ENCODE peak calls at places on chromosomes 1 and 21, in eight cellular contexts. Q is IMR-90, S is fibroblast of mammary gland, F is mesothelial cell of epicardium, Z is GM20000, T is suprapubic skin, G is fibroblast of the aortic adventitia, X is lower leg skin. J is an unnamed sample.

GRCh38 chr1:43388613-43389012 is 987 bp downstream of the MED8 start:
- DNase-seq in Q (no peak), X (no peak), T (no peak), F (no peak), Z (no peak), G (no peak), S (no peak), J (no peak)

GRCh38 chr1:91018006-91018405 is 3.8 kb downstream of the ZNF644 start:
- DNase-seq in T (no peak), X (no peak), Z (peak), Q (no peak), S (peak), F (no peak), G (peak), J (no peak)

GRCh38 chr1:117179471-117179870 is 31.3 kb downstream of the VTCN1 start:
- DNase-seq in X (no peak), F (no peak), Q (no peak), T (no peak), Z (no peak), S (no peak), G (no peak), J (no peak)

GRCh38 chr1:67685558-67686271 is 714 bp downstream of the GADD45A start:
- DNase-seq in S (peak), Z (peak), T (peak), G (peak), F (peak), Q (no peak), X (peak), J (no peak)

GRCh38 chr1:222654849-222655248 is 37.0 kb downstream of the MIA3 start:
- DNase-seq in S (peak), Q (no peak), Z (peak), T (no peak), F (no peak), X (no peak), G (peak), J (no peak)

GRCh38 chr1:57131701-57132394 is 166.0 kb upstream of the C8B start:
- DNase-seq in Z (no peak), Q (peak), S (peak), T (no peak), G (peak), F (no peak), X (no peak), J (no peak)

GRCh38 chr21:34580181-34580700 is 34.7 kb downstream of the RCAN1 start:
- DNase-seq in X (peak), T (no peak), G (peak), S (peak), Q (no peak), F (no peak), Z (no peak), J (peak)

GRCh38 chr21:26332873-26333272 is 162.3 kb upstream of the APP start:
- DNase-seq in X (peak), Z (no peak), F (no peak), T (no peak), S (no peak), Q (no peak), G (no peak), J (no peak)

GRCh38 chr1:150661156-150661555 is 31.7 kb upstream of the ENSA start:
- DNase-seq in X (no peak), S (no peak), F (no peak), Z (no peak), Q (no peak), G (no peak), T (no peak), J (no peak)

GRCh38 chr1:8384088-8384487 is 66.2 kb downstream of the SLC45A1 start:
- DNase-seq in S (peak), X (no peak), G (no peak), Q (peak), Z (no peak), T (no peak), F (no peak), J (no peak)

GRCh38 chr1:50420689-50421365 is 2.4 kb downstream of the DMRTA2 start:
- DNase-seq in Q (no peak), S (no peak), Z (peak), G (no peak), X (no peak), T (no peak), F (no peak), J (no peak)

GRCh38 chr1:107140703-107141490 is at the start of gene NTNG1:
- DNase-seq in T (no peak), G (no peak), S (no peak), X (no peak), Q (no peak), Z (peak), F (no peak), J (no peak)

GRCh38 chr1:86119214-86119764 is 37.3 kb downstream of the COL24A1 start:
- DNase-seq in T (no peak), F (no peak), S (no peak), G (no peak), Q (peak), Z (no peak), X (no peak), J (no peak)

GRCh38 chr1:39378377-39378776 is 113.1 kb upstream of the BMP8A start:
- DNase-seq in X (no peak), Z (no peak), S (no peak), G (no peak), Q (no peak), F (no peak), T (no peak), J (no peak)

GRCh38 chr1:209787551-209787950 is 3.2 kb upstream of the C1orf74 start:
- DNase-seq in Q (peak), X (peak), Z (no peak), F (no peak), G (peak), T (no peak), S (no peak), J (no peak)

GRCh38 chr1:191629836-191630235 is 528.4 kb upstream of the RGS18 start:
- DNase-seq in T (no peak), G (no peak), Z (no peak), Q (no peak), X (no peak), F (no peak), S (no peak), J (no peak)

GRCh38 chr1:202192770-202193613 is 607 bp upstream of the LGR6 start:
- DNase-seq in T (no peak), X (no peak), S (peak), Q (peak), G (peak), Z (peak), F (peak), J (peak)

GRCh38 chr1:147341246-147341645 is 98.8 kb downstream of the CHD1L start:
- DNase-seq in X (no peak), G (no peak), S (no peak), F (no peak), Z (no peak), T (no peak), Q (no peak), J (no peak)

GRCh38 chr1:210302501-210302900 is 26.2 kb upstream of the HHAT start:
- DNase-seq in Q (no peak), X (no peak), F (no peak), T (no peak), S (no peak), Z (no peak), G (no peak), J (peak)

GRCh38 chr21:38306833-38307232 is 50.0 kb downstream of the KCNJ15 start:
- DNase-seq in S (peak), Q (peak), T (no peak), G (peak), Z (no peak), F (no peak), X (no peak), J (no peak)

GRCh38 chr1:6794164-6794563 is 8.9 kb downstream of the CAMTA1 start:
- DNase-seq in Q (peak), S (peak), G (peak), F (no peak), T (no peak), Z (peak), X (no peak), J (no peak)

GRCh38 chr1:207454046-207454964 is at the start of gene CR2:
- DNase-seq in G (no peak), Q (no peak), Z (peak), T (no peak), F (peak), X (no peak), S (no peak), J (no peak)

GRCh38 chr1:205344010-205344808 is 12.5 kb downstream of the KLHDC8A start:
- DNase-seq in Z (no peak), S (no peak), Q (no peak), G (no peak), X (no peak), F (peak), T (no peak), J (no peak)

GRCh38 chr1:247638011-247638410 is 32.6 kb downstream of the OR2G3 start:
- DNase-seq in Q (no peak), Z (no peak), S (no peak), F (no peak), T (no peak), X (no peak), G (no peak), J (no peak)

GRCh38 chr1:92483442-92484170 is 3.1 kb downstream of the GFI1 start:
- DNase-seq in T (no peak), S (no peak), Q (no peak), X (no peak), F (no peak), Z (peak), G (no peak), J (no peak)

GRCh38 chr1:61864501-61864900 is 122.2 kb downstream of the PATJ start:
- DNase-seq in S (no peak), G (no peak), T (no peak), X (no peak), F (no peak), Z (no peak), Q (peak), J (no peak)

GRCh38 chr1:10653370-10654125 is 142.9 kb downstream of the CASZ1 start:
- DNase-seq in X (no peak), F (no peak), T (no peak), Q (no peak), G (no peak), S (no peak), Z (no peak), J (no peak)

GRCh38 chr21:32330784-32331311 is 32.2 kb downstream of the MRAP start:
- DNase-seq in Q (no peak), F (no peak), S (no peak), Z (no peak), X (no peak), G (no peak), T (peak), J (no peak)

GRCh38 chr1:201015551-201016091 is 7.9 kb downstream of the KIF21B start:
- DNase-seq in T (no peak), F (no peak), Q (peak), Z (no peak), G (no peak), S (no peak), X (no peak), J (no peak)

GRCh38 chr1:22753396-22754083 is 42.9 kb downstream of the EPHB2 start:
- DNase-seq in T (no peak), S (peak), X (peak), Q (peak), Z (no peak), F (no peak), G (peak), J (peak)

GRCh38 chr1:201739492-201740085 is 89.4 kb upstream of the IPO9 start:
- DNase-seq in Z (peak), Q (no peak), F (no peak), T (peak), X (no peak), G (no peak), S (no peak), J (no peak)

GRCh38 chr1:231918239-231919015 is 291.8 kb downstream of the DISC1 start:
- DNase-seq in X (no peak), Z (no peak), F (no peak), S (no peak), G (peak), Q (peak), T (no peak), J (no peak)

GRCh38 chr21:19507682-19508260 is 1104.2 kb upstream of the TMPRSS15 start:
- DNase-seq in S (peak), Z (no peak), F (no peak), G (no peak), Q (no peak), X (no peak), T (no peak), J (no peak)
- TF ChIP-seq CTCF in S (peak), Z (no peak), F (peak), G (no peak), Q (no peak), X (no peak), T (no peak), J (no peak)

GRCh38 chr1:160351629-160352028 is 8.4 kb downstream of the NCSTN start:
- DNase-seq in Q (no peak), Z (no peak), T (no peak), X (no peak), S (no peak), F (no peak), G (no peak), J (no peak)
- TF ChIP-seq CTCF in Q (no peak), Z (no peak), T (no peak), X (no peak), S (no peak), F (no peak), G (no peak), J (no peak)

DNA sequence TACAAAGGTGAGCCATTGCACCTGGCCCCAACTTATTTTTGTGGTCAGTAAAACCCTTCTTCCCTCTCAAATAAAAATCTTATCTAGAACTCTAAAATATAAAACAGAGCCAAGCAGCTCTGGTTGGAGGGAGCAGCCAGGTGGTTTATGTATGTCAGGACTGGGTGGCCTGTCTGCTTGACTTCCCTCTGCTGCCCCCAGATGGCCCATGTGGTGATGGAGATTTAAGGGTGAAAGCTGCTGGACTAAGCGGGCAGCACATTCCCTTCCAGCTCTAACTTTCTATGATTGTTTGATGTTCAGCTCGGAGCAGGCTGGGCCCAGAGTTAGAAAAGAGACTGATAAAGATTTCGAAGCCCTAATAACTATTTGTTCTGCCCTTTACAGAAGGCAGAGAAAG is 11.9 kb upstream of the PAQR6 start:
- DNase-seq in Q (no peak), T (no peak), S (no peak), X (no peak), F (no peak), G (no peak), Z (no peak), J (no peak)
- TF ChIP-seq CTCF in Q (no peak), T (no peak), S (no peak), X (no peak), F (no peak), G (no peak), Z (no peak), J (no peak)

DNA sequence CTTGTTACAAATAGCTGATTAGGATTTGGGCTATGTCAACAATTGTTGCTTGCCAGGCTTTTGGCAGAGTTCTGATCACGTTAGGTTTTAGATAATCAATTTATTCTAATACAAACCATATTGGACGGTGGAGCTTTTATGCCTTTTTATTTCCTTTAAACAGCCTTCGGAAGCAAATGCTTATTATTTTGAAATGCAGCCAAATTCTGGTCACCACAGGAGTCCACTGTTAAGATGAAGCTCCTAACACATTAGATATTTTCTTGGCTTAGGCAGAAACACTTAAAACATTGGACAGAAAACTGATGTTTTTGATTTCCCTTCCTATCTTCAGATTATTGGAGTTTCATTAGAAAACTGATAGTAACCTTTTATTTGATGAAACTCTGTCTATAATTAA is 82.9 kb downstream of the CENPF start:
- DNase-seq in T (no peak), G (peak), S (no peak), X (no peak), Q (peak), Z (no peak), F (no peak), J (no peak)
- TF ChIP-seq CTCF in T (no peak), G (no peak), S (no peak), X (no peak), Q (no peak), Z (no peak), F (no peak), J (no peak)

DNA sequence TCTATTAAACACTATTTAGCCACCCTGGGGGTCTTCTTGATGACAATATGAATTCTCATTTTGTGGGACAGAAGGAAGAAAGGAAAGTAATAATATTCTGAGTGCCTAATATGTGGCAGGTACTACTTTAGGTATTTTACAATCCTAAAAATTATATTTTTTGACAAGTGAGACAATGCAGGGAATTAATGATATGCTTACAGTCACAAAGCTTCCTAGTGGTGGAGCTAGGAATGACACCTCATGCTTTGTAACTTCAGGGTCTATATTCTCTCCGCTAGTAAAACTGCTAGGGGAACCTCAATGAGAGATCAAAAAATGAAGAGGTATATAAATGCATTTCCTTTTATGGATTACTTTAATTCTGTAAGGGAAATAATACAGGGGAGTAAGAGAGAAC is 44.3 kb downstream of the TPR start:
- DNase-seq in Z (no peak), X (no peak), T (no peak), F (no peak), S (peak), G (no peak), Q (no peak), J (no peak)
- TF ChIP-seq CTCF in Z (no peak), X (no peak), T (peak), F (peak), S (peak), G (peak), Q (peak), J (peak)

GRCh38 chr1:12188115-12188514 is 21.3 kb downstream of the TNFRSF1B start:
- DNase-seq in G (no peak), X (no peak), S (no peak), T (no peak), F (no peak), Q (peak), Z (no peak), J (no peak)
- TF ChIP-seq CTCF in G (no peak), X (no peak), S (no peak), T (no peak), F (no peak), Q (no peak), Z (no peak), J (no peak)

GRCh38 chr1:115138973-115139372 is 49.7 kb upstream of the TSPAN2 start:
- DNase-seq in Q (peak), X (peak), T (peak), F (peak), G (peak), S (peak), Z (peak), J (peak)
- TF ChIP-seq CTCF in Q (peak), X (no peak), T (peak), F (peak), G (peak), S (peak), Z (peak), J (peak)

GRCh38 chr1:82091729-82092128 is 291.0 kb downstream of the ADGRL2 start:
- DNase-seq in T (no peak), F (no peak), X (no peak), Q (no peak), G (peak), Z (no peak), S (peak), J (no peak)
- TF ChIP-seq CTCF in T (no peak), F (no peak), X (no peak), Q (no peak), G (no peak), Z (no peak), S (peak), J (no peak)

GRCh38 chr1:198628064-198628455 is 10.8 kb upstream of the PTPRC start:
- DNase-seq in Q (no peak), T (no peak), G (peak), Z (no peak), F (no peak), X (no peak), S (no peak), J (no peak)

GRCh38 chr1:198629610-198630009 is 9.2 kb upstream of the PTPRC start:
- DNase-seq in X (no peak), F (no peak), Q (no peak), G (no peak), S (no peak), T (no peak), Z (no peak), J (no peak)

GRCh38 chr1:198624648-198624980 is 14.2 kb upstream of the PTPRC start:
- DNase-seq in S (no peak), X (no peak), G (no peak), Z (no peak), F (no peak), Q (no peak), T (no peak), J (no peak)

GRCh38 chr1:198630863-198631262 is 8.0 kb upstream of the PTPRC start:
- DNase-seq in Z (no peak), X (no peak), Q (no peak), F (no peak), S (no peak), T (no peak), G (no peak), J (no peak)

DNA sequence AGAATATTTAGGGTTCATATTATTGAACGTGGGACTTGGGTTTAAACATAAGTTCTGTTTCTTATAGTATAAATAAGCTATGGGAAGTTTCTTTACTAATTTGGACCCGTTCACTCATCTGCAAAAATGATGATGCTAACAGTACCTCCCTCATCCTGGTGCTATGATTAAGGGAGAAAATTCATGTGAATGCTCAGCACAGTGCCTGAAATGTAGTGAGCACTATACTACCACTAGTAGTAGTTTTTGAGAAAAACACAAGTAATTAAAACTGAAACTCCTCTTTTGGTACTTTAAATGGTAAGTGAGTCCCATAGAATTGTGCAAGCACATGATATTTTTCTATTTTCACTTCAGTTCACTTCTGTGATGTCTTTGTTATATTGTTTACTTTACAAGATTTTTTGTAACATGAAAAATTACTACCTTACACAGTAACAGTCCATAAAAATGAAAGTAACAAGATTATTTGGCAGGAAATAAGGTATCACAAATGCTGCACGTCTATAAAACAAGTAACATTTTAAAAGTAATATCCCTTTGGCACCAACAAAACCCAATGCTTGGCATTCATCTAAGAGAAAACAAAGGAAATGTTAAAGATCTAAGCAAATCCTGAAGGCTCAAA is 11.3 kb upstream of the PTPRC start:
- DNase-seq in Z (no peak), X (no peak), F (no peak), Q (no peak), S (no peak), T (no peak), G (peak), J (no peak)
- TF ChIP-seq CTCF in Z (no peak), X (no peak), F (no peak), Q (no peak), S (no peak), T (no peak), G (no peak), J (no peak)

DNA sequence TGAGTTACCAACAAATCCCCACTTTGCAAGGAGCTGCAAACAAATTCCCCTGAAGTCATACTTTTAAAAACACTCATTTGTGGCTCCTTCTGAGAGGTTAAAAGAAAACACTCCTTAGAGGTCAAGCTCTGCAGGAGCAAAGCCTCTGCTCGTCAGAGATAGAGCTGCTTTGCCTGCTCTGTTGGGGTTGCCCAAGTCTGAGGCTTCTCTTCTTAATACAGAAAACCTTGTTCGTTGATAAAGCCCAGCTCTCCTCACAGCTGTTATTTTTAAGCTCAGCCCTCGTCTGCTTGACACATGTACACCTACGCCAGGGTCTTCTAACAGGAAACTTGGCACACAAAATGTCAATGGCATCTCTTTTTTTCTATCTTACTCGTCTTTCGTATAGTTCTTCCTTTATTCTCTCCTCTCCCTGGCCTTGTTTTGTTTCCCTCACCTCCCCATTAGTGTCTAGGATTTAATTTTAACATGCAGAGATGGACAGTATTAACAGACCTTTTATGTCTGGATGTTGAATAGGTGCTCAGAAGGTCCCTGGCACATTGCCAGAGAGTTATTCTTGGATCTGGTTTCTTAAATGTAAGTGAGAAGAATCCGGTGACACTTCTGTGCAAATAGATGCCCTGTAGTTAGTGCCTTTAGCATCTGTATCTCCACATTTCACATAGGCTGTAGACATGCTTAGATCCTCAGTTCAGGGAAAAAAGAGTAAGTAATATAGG is 86.0 kb downstream of the LRRC53 start:
- DNase-seq in X (no peak), Q (peak), S (no peak), F (no peak), Z (no peak), G (peak), T (no peak), J (no peak)
- TF ChIP-seq CTCF in X (no peak), Q (no peak), S (no peak), F (no peak), Z (no peak), G (no peak), T (no peak), J (no peak)

J was measured in ascending aorta.